ENCODE peak calls at places on chromosomes 12 and 14, in eight cellular contexts. W is heart right ventricle, U is endothelial cell, S is BJ, N is HFFc6, D is dorsolateral prefrontal cortex, Z is foreskin fibroblast, K is cardiac muscle cell. M is an unnamed sample.

GRCh38 chr12:99959549-99960170 is 25.1 kb downstream of the ANKS1B start:
- DNase-seq in W (no peak), U (no peak), S (no peak), N (no peak), D (peak; percentile 37), Z (peak; percentile 10), K (no peak), M (no peak)

GRCh38 chr14:54025661-54026060 is 69.0 kb upstream of the BMP4 start:
- DNase-seq in W (no peak), U (no peak), S (no peak), N (peak; percentile 36), D (no peak), Z (peak; percentile 11), K (no peak), M (peak; percentile 36)

GRCh38 chr12:130955238-130955816 is 1.6 kb downstream of the ADGRD1 start:
- DNase-seq in W (peak; percentile 33), U (no peak), S (no peak), N (no peak), D (no peak), Z (no peak), K (peak; percentile 31), M (no peak)

GRCh38 chr12:122837306-122838265 is 2.3 kb downstream of the HIP1R start:
- DNase-seq in W (no peak), U (no peak), S (no peak), N (no peak), D (no peak), Z (no peak), K (no peak), M (no peak)

GRCh38 chr12:6818246-6819006 is 3.2 kb upstream of the GPR162 start:
- DNase-seq in W (no peak), U (no peak), S (no peak), N (no peak), D (no peak), Z (no peak), K (peak; percentile 60), M (no peak)

GRCh38 chr14:36059531-36059930 is 117.0 kb downstream of the PTCSC3 start:
- DNase-seq in W (no peak), U (no peak), S (no peak), N (no peak), D (no peak), Z (no peak), K (no peak), M (no peak)

GRCh38 chr14:35287481-35288013 is 4.6 kb upstream of the PSMA6 start:
- DNase-seq in W (no peak), U (no peak), S (no peak), N (no peak), D (no peak), Z (no peak), K (no peak), M (peak; percentile 69)

GRCh38 chr12:19880724-19881123 is 441.4 kb downstream of the AEBP2 start:
- DNase-seq in W (no peak), U (no peak), S (no peak), N (no peak), D (no peak), Z (no peak), K (no peak), M (no peak)

GRCh38 chr12:27014085-27014858 is at the start of gene TM7SF3:
- DNase-seq in W (peak; percentile 94), U (peak; percentile 95), S (peak; percentile 24), N (peak; percentile 77), D (peak; percentile 85), Z (peak; percentile 85), K (peak; percentile 95), M (peak; percentile 97)

GRCh38 chr14:24734917-24735500 is 101.0 kb upstream of the GZMB start:
- DNase-seq in W (no peak), U (peak; percentile 46), S (peak; percentile 6), N (peak; percentile 63), D (peak; percentile 11), Z (peak; percentile 46), K (peak; percentile 82), M (peak; percentile 70)

GRCh38 chr12:8890313-8891084 is 23.8 kb upstream of the PHC1 start:
- DNase-seq in W (no peak), U (peak; percentile 75), S (no peak), N (peak; percentile 22), D (peak; percentile 52), Z (peak; percentile 17), K (peak; percentile 71), M (peak; percentile 67)

GRCh38 chr12:124321556-124322270 is 26.8 kb downstream of the RFLNA start:
- DNase-seq in W (no peak), U (no peak), S (no peak), N (peak; percentile 16), D (no peak), Z (peak; percentile 23), K (no peak), M (no peak)

GRCh38 chr14:99252940-99253868 is 18.8 kb downstream of the BCL11B start:
- DNase-seq in W (no peak), U (no peak), S (no peak), N (no peak), D (no peak), Z (no peak), K (no peak), M (no peak)

GRCh38 chr14:25006031-25006430 is 43.9 kb downstream of the STXBP6 start:
- DNase-seq in W (no peak), U (no peak), S (no peak), N (no peak), D (no peak), Z (no peak), K (no peak), M (no peak)

GRCh38 chr12:70351076-70351475 is 15.0 kb upstream of the KCNMB4 start:
- DNase-seq in W (no peak), U (no peak), S (no peak), N (no peak), D (no peak), Z (no peak), K (no peak), M (no peak)

GRCh38 chr12:41419151-41419893 is 231.2 kb downstream of the PDZRN4 start:
- DNase-seq in W (no peak), U (no peak), S (no peak), N (no peak), D (no peak), Z (no peak), K (no peak), M (no peak)

GRCh38 chr14:64714432-64715025 is 10.3 kb downstream of the PLEKHG3 start:
- DNase-seq in W (no peak), U (no peak), S (no peak), N (no peak), D (no peak), Z (no peak), K (no peak), M (no peak)

GRCh38 chr12:66648336-66648735 is 30.5 kb downstream of the GRIP1 start:
- DNase-seq in W (no peak), U (no peak), S (no peak), N (no peak), D (no peak), Z (no peak), K (no peak), M (no peak)

GRCh38 chr12:90036641-90037040 is 328.0 kb upstream of the ATP2B1 start:
- DNase-seq in W (no peak), U (no peak), S (no peak), N (peak; percentile 30), D (no peak), Z (peak; percentile 57), K (no peak), M (no peak)

GRCh38 chr12:58668831-58669230 is 251.5 kb downstream of the LRIG3 start:
- DNase-seq in W (no peak), U (no peak), S (peak; percentile 91), N (peak; percentile 59), D (no peak), Z (peak; percentile 67), K (no peak), M (no peak)

GRCh38 chr12:63894132-63894531 is 49.6 kb downstream of the SRGAP1 start:
- DNase-seq in W (no peak), U (no peak), S (no peak), N (no peak), D (no peak), Z (no peak), K (no peak), M (no peak)

DNA sequence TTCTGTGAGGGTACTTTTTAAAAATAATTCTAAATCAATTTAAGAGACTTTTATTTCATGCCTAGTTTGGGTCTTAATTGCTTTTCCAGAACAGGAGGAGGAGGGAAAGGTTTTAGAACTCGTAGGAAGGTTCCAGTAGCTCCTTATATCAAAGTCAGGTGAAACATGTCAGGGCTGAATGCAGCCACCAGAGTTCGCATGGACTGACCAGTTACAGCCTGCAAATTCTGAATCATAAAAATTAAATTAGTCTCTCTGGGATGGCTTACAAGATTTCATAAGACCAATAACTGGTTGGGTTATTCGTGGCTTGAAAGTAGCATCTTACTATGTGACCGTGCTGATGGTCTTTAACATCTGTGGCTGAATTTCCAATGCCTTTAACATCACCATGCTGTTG is 410 bp downstream of the BDKRB1 start:
- DNase-seq in W (no peak), U (no peak), S (no peak), N (peak; percentile 72), D (no peak), Z (no peak), K (no peak), M (no peak)
- TF ChIP-seq CTCF in W (no peak), U (no peak), S (no peak), N (peak; percentile 69), D (no peak), Z (no peak), K (peak; percentile 11), M (no peak)

GRCh38 chr14:58772061-58772604 is 134.4 kb downstream of the DACT1 start:
- DNase-seq in W (no peak), U (no peak), S (no peak), N (no peak), D (no peak), Z (no peak), K (no peak), M (no peak)
- TF ChIP-seq CTCF in W (no peak), U (no peak), S (no peak), N (no peak), D (no peak), Z (no peak), K (no peak), M (no peak)

GRCh38 chr12:114935658-114936057 is 251.7 kb upstream of the TBX3 start:
- DNase-seq in W (no peak), U (no peak), S (no peak), N (peak; percentile 11), D (no peak), Z (no peak), K (no peak), M (peak; percentile 6)
- TF ChIP-seq CTCF in W (peak; percentile 27), U (peak; percentile 28), S (no peak), N (peak; percentile 72), D (no peak), Z (peak; percentile 7), K (peak; percentile 12), M (peak; percentile 11)

DNA sequence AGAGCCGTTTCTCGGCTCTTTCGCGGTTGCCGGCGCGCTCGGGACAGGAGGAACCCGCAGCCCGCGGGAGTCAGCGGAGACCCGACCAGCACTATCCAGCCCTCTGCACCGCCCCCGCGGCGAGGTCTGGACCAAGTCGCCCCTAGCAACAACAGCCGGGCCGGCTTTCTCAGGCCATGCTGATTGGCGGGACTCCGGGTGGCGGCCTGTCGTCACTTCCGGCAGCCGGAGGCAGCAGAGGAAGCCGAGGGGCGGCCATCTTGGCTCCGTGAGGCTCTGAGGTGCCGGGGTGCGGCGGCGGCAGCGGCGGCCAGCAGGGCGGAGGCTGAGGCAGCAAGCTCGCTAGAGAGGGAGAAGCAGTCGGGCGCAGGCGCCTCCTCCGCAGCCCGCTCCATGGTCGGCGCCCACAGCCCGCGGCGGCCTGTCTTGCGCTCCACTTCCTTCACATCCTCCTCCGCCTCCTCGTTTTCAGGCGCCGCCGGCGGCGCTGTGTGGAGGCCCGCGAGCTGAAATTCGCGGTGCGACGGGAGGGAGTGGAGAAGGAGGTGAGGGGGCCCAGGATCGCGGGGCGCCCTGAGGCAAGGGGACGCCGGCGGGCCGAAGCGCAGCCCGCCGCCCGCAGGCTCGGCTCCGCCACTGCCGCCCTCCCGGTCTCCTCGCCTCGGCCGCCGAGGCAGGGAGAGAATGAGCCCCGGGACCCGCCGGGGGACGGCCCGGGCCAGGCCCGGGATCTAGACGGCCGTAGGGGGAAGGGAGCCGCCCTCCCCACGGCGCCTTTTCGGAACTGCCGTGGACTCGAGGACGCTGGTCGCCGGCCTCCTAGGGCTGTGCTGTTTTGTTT is at the start of gene MARK3:
- DNase-seq in W (peak; percentile 98), U (peak; percentile 97), S (peak; percentile 67), N (peak; percentile 98), D (peak; percentile 98), Z (peak; percentile 97), K (peak; percentile 99), M (peak; percentile 97)
- TF ChIP-seq CTCF in W (peak; percentile 45), U (no peak), S (peak; percentile 14), N (peak; percentile 65), D (peak; percentile 27), Z (no peak), K (peak; percentile 18), M (peak; percentile 8)